ENCODE peak calls at places on chromosomes 3 and 15, in nine cellular contexts. Q is progenitor cell of endocrine pancreas; K is activated CD8-positive, alpha-beta T cell treated with anti-CD3 and anti-CD28 coated beads for 36 hours; A is WTC11; W is OCI-LY7; P is cardiac muscle cell; U is brain microvascular endothelial cell; O is Caco-2; J is kidney. E is an unnamed sample.

GRCh38 chr3:43477600-43477999 is 144.2 kb downstream of the ANO10 start:
- DNase-seq in U (no peak), P (no peak), A (no peak), J (no peak), W (no peak), K (peak), Q (no peak), O (no peak), E (no peak)

GRCh38 chr3:168047190-168047795 is 48.4 kb downstream of the GOLIM4 start:
- DNase-seq in Q (no peak), P (peak), J (no peak), K (no peak), O (no peak), W (peak), A (no peak), U (peak), E (peak)

GRCh38 chr15:53171571-53171970 is 381.4 kb upstream of the ONECUT1 start:
- DNase-seq in W (no peak), J (no peak), K (no peak), U (no peak), Q (no peak), P (no peak), A (no peak), O (no peak), E (no peak)

GRCh38 chr3:11476814-11477213 is 166.9 kb downstream of the VGLL4 start:
- DNase-seq in J (no peak), A (no peak), W (no peak), O (no peak), U (no peak), Q (no peak), P (no peak), K (no peak), E (no peak)

GRCh38 chr15:92621972-92622533 is 33.5 kb downstream of the FAM174B start:
- DNase-seq in W (no peak), U (no peak), Q (no peak), A (no peak), P (no peak), J (no peak), K (no peak), O (no peak), E (no peak)

GRCh38 chr3:42750834-42751233 is 22.2 kb downstream of the CCDC13 start:
- DNase-seq in A (no peak), P (no peak), J (no peak), O (no peak), K (no peak), W (no peak), U (no peak), Q (no peak), E (no peak)

GRCh38 chr3:79765854-79766253 is 1.9 kb downstream of the ROBO1 start:
- DNase-seq in O (no peak), Q (no peak), P (no peak), K (no peak), W (no peak), J (no peak), U (no peak), A (no peak), E (no peak)

GRCh38 chr3:187013080-187013838 is 82.9 kb downstream of the ST6GAL1 start:
- DNase-seq in U (no peak), W (no peak), J (no peak), Q (no peak), K (no peak), A (no peak), O (no peak), P (peak), E (no peak)

GRCh38 chr15:45919806-45920205 is 285.0 kb downstream of the SQOR start:
- DNase-seq in O (no peak), J (no peak), Q (no peak), K (no peak), P (peak), W (no peak), U (peak), A (no peak), E (no peak)

GRCh38 chr3:42908675-42909074 is 2.7 kb downstream of the ZNF662 start:
- DNase-seq in K (no peak), A (no peak), Q (no peak), U (no peak), W (no peak), J (no peak), O (no peak), P (no peak), E (no peak)

GRCh38 chr15:48925714-48926223 is 38.0 kb downstream of the SHC4 start:
- DNase-seq in J (no peak), U (peak), P (peak), A (no peak), K (peak), Q (no peak), W (no peak), O (no peak), E (no peak)

GRCh38 chr3:110533089-110533488 is 538.5 kb upstream of the NECTIN3 start:
- DNase-seq in A (no peak), J (no peak), O (no peak), U (no peak), P (peak), K (no peak), W (no peak), Q (no peak), E (no peak)

GRCh38 chr3:94862703-94863102 is 799.8 kb downstream of the NSUN3 start:
- DNase-seq in P (peak), U (peak), A (peak), O (peak), Q (no peak), K (peak), J (no peak), W (peak), E (peak)

GRCh38 chr3:11631822-11632221 is 11.9 kb downstream of the VGLL4 start:
- DNase-seq in O (no peak), Q (no peak), A (no peak), J (no peak), W (no peak), U (no peak), K (no peak), P (no peak), E (no peak)

GRCh38 chr3:192054881-192055280 is 593.9 kb downstream of the PYDC2 start:
- DNase-seq in W (no peak), U (no peak), A (no peak), P (no peak), J (no peak), O (no peak), Q (no peak), K (no peak), E (no peak)

GRCh38 chr3:23497156-23497555 is 294.0 kb downstream of the UBE2E2 start:
- DNase-seq in K (no peak), W (no peak), Q (no peak), P (no peak), U (no peak), A (no peak), O (no peak), J (no peak), E (no peak)

GRCh38 chr15:70133296-70133695 is 35.6 kb upstream of the TLE3 start:
- DNase-seq in J (no peak), W (no peak), A (no peak), U (no peak), Q (no peak), O (no peak), P (no peak), K (no peak), E (no peak)

GRCh38 chr15:88029696-88030095 is 226.8 kb downstream of the NTRK3 start:
- DNase-seq in O (no peak), Q (no peak), P (no peak), U (no peak), J (no peak), K (no peak), A (no peak), W (no peak), E (no peak)

GRCh38 chr3:178393833-178394232 is 142.4 kb upstream of the KCNMB2 start:
- DNase-seq in K (no peak), Q (no peak), P (peak), O (no peak), A (no peak), U (peak), W (no peak), J (no peak), E (no peak)

GRCh38 chr3:66115858-66116654 is 77.3 kb upstream of the MAGI1 start:
- DNase-seq in O (peak), W (no peak), P (peak), A (peak), Q (no peak), U (peak), K (no peak), J (no peak), E (no peak)

GRCh38 chr3:72447059-72447946 is 400.9 kb downstream of the SHQ1 start:
- DNase-seq in P (peak), K (peak), O (peak), Q (peak), J (peak), A (peak), W (peak), U (peak), E (peak)

GRCh38 chr3:144109944-144110343 is 138.3 kb downstream of the DIPK2A start:
- DNase-seq in Q (no peak), A (no peak), U (no peak), O (no peak), W (no peak), J (no peak), K (no peak), P (no peak), E (no peak)

GRCh38 chr3:144112036-144112435 is 140.4 kb downstream of the DIPK2A start:
- DNase-seq in A (no peak), K (no peak), Q (no peak), P (no peak), U (no peak), O (no peak), J (no peak), W (no peak), E (no peak)

GRCh38 chr3:144114767-144115166 is 143.1 kb downstream of the DIPK2A start:
- DNase-seq in W (no peak), U (no peak), P (peak), Q (no peak), K (no peak), J (no peak), A (no peak), O (no peak), E (no peak)

GRCh38 chr3:144107923-144108322 is 136.3 kb downstream of the DIPK2A start:
- DNase-seq in O (no peak), K (no peak), U (no peak), A (no peak), P (no peak), J (no peak), Q (no peak), W (no peak), E (no peak)

DNA sequence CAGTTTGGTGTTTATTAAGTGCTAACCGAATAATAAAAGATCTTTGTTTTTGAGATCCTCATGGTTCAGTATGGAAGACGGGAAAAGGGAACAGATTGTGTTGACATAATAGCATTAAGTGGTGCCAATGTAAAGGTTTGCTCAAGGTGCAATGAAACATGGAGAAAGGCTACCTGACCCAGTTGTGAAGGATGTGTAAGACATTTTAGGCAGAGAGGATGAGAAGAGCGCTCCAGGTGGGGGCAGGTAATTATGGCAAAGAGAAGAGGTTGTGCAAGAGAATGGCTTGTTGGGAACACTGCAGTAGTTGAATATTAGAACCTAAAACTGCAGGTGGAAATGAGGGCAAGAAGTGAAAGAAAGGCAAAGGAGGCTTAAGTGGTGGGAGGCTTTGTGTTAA is 140.8 kb downstream of the DIPK2A start:
- DNase-seq in J (no peak), A (no peak), Q (no peak), W (no peak), U (no peak), O (no peak), K (no peak), P (no peak), E (no peak)
- TF ChIP-seq CTCF in J (no peak), A (no peak), Q (no peak), W (no peak), U (no peak), O (no peak), K (no peak), P (no peak), E (no peak)

DNA sequence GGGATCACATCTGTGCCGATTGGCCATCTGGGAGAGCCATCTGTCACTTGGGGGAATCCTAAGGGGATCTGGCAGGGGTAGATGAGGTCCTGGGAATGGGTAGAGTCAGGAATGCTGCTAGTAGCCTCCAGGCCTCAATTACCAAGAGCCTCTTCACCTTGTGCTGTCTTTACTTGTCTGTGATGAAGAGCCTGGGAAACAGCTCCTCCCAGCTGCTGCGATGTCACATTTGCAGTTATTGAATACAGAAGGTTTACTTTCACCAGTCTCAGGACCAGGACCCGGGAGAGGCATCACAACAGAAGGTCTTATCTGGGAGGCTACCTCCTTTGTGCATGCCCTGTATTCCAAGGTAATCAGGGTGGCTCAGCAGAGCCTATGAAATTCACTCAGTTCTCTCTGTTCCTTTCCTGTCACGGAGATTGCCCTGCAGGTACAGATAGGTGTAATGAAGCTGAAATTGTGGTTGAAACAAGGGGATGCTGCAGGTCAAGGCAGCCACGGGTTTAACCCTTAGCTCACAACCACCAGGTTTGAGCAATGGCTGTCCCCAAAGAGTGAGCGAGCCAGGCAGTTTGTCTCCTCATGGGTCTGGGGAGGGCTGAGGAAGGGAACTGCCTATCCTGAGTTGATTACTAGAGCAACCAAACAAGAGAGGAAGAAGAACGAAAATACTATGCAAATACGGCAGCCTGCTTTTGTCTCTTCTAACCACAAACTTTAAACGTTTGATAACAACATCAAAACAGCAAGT is 298.9 kb upstream of the RORA start:
- DNase-seq in U (no peak), Q (no peak), A (no peak), O (no peak), P (no peak), J (no peak), W (no peak), K (no peak), E (no peak)
- TF ChIP-seq CTCF in U (no peak), Q (no peak), A (no peak), O (no peak), P (no peak), J (no peak), W (no peak), K (no peak), E (no peak)

DNA sequence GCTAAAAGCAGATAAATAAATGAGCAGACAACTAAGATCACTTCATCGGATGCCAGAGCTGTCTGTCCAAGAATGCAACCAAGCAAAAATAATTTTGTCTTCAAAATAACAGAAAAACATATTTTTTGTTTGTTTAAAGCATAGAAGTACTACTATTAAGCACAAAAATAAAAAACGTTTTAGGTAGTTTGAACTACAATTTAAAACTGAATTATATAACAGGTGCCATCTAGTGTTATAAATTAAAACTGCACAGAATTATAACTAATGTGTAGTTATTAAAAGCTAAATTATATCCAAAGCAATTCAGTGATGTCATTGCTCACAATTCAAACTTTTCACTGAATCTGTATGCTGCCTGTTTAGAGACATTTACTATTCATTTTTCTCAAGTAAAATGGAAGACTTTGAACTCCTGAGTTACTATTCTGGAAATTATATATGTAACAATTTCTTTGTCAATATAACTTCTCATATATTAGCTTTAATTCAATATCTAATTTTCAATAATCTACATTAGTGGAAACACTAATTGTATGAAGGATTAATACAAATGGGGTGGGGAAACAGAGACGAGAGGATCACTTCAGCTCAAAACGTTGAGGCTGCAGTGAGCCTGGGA is 29.5 kb downstream of the LINS1 start:
- DNase-seq in J (no peak), Q (no peak), P (peak), A (no peak), K (no peak), U (no peak), O (no peak), W (peak), E (no peak)
- TF ChIP-seq CTCF in J (peak), Q (peak), P (peak), A (no peak), K (peak), U (peak), O (peak), W (peak), E (peak)

GRCh38 chr3:98568402-98568801 is 25.0 kb downstream of the CPOX start:
- DNase-seq in U (no peak), K (no peak), J (no peak), O (no peak), P (no peak), W (no peak), Q (no peak), A (no peak), E (no peak)

GRCh38 chr3:98577178-98577895 is 16.1 kb downstream of the CPOX start:
- DNase-seq in P (peak), W (no peak), U (peak), J (no peak), O (no peak), Q (no peak), K (no peak), A (no peak), E (no peak)

GRCh38 chr3:98567646-98568280 is 25.6 kb downstream of the CPOX start:
- DNase-seq in Q (no peak), P (no peak), U (no peak), K (peak), A (no peak), W (no peak), J (no peak), O (no peak), E (no peak)

GRCh38 chr3:98574157-98574556 is 19.3 kb downstream of the CPOX start:
- DNase-seq in Q (no peak), O (no peak), P (no peak), U (no peak), K (peak), W (no peak), A (no peak), J (no peak), E (no peak)

DNA sequence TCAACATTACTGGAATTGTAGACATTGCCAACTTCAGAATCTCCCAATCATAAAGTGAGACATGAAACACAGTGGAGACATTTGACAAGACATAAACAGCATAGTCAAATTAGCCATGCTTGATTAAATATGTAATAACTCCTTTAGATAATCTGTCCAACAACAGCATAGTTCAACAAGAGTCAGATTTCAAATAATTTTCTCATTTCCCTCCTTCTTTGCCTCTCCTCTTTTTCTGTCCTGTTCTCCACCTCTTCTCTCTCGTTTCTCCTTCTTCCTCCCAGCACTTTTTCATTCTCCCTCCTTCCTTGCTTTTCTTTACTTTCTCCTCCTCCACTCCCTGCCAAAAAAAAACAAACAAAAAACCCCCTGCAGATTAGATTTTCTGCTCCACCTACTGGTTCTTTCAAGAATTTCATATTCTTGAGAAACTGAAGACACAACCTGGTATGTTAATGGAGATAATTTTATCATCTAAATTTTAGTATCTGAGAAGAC is 20.1 kb downstream of the CPOX start:
- DNase-seq in O (no peak), W (peak), Q (no peak), J (no peak), P (peak), A (no peak), U (no peak), K (no peak), E (peak)
- TF ChIP-seq CTCF in O (peak), W (peak), Q (peak), J (no peak), P (peak), A (no peak), U (peak), K (peak), E (peak)

DNA sequence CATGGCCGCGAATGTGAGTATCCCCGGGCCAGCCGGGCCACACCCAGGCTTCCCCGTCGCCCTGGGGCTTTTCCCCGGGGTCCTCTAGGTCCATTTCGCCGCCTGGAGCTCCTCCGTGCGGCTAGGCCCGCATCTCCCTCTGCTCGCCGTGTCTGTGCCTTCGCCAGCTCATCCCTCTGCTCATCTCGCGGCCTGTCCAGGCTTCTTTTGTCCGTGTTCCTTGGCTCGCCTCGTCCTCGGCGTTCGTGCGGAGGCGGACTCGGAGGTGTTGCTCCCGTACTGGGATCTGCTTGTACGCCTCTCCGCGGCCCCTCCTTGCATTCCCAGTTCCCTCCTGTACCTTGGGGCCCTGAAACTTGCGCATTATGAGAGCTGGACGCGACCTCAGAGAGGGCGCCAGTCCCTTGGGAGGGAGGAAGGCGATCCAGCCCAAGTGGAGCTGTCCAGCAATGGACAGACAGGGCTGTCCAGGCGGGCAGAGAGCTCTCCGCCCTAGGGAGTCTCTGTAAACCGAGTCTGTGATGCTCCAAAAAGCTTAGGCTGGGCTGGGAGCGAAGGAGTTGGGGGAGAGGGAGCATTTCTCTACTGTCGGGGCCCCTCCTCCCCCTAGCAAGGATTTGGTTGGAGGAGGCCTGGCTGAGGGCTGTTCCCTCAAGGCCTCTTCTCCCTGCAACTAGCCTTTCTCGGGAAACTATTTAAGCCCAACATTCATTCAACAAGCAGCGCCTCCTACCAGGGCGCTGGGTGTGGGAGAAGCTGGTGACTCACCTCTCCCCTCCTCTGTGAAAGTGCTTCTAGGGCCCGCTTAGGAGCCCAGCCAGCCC is 553 bp downstream of the TMEM43 start:
- DNase-seq in Q (peak), P (peak), W (peak), O (peak), U (peak), K (peak), A (peak), J (peak), E (peak)
- TF ChIP-seq CTCF in Q (no peak), P (peak), W (peak), O (no peak), U (peak), K (no peak), A (no peak), J (no peak), E (no peak)

E was measured in GM10248.